ENCODE peak calls at places on chromosomes 1 and 21, in ten cellular contexts. G, A, H, F, R, Q, J, D, X and I are unnamed samples.
A peak's percentile ranks its signal among the peaks of the same experiment; 100 is the strongest.

GRCh38 chr1:202207292-202207691 is 13.7 kb downstream of the LGR6 start:
- DNase-seq in G (no peak), A (peak; percentile 69), H (no peak), F (no peak), R (no peak), Q (peak; percentile 85), J (no peak), D (peak; percentile 52), X (peak; percentile 76), I (no peak)

GRCh38 chr21:46121286-46122221 is 23.6 kb downstream of the COL6A2 start:
- DNase-seq in G (no peak), A (no peak), H (no peak), F (peak; percentile 7), R (no peak), Q (peak; percentile 64), J (no peak), D (no peak), X (no peak), I (no peak)

GRCh38 chr1:15296602-15297321 is 49.7 kb downstream of the FHAD1 start:
- DNase-seq in G (no peak), A (no peak), H (no peak), F (no peak), R (no peak), Q (no peak), J (no peak), D (no peak), X (no peak), I (peak; percentile 50)

GRCh38 chr1:12204140-12204539 is 25.7 kb upstream of the VPS13D start:
- DNase-seq in G (no peak), A (no peak), H (no peak), F (no peak), R (peak; percentile 24), Q (no peak), J (no peak), D (no peak), X (no peak), I (no peak)

GRCh38 chr1:46639547-46639946 is 22.9 kb upstream of the MOB3C start:
- DNase-seq in G (no peak), A (no peak), H (no peak), F (no peak), R (no peak), Q (no peak), J (no peak), D (no peak), X (no peak), I (peak; percentile 65)

GRCh38 chr1:11046270-11046566 is 821 bp downstream of the MASP2 start:
- DNase-seq in G (no peak), A (no peak), H (no peak), F (no peak), R (no peak), Q (no peak), J (no peak), D (peak; percentile 89), X (no peak), I (no peak)

GRCh38 chr21:43812139-43812821 is 22.9 kb downstream of the RRP1 start:
- DNase-seq in G (no peak), A (no peak), H (no peak), F (no peak), R (no peak), Q (no peak), J (peak; percentile 60), D (no peak), X (no peak), I (peak; percentile 79)

GRCh38 chr1:210428696-210429095 is 100.0 kb downstream of the HHAT start:
- DNase-seq in G (no peak), A (no peak), H (no peak), F (no peak), R (no peak), Q (no peak), J (no peak), D (no peak), X (no peak), I (no peak)

DNA sequence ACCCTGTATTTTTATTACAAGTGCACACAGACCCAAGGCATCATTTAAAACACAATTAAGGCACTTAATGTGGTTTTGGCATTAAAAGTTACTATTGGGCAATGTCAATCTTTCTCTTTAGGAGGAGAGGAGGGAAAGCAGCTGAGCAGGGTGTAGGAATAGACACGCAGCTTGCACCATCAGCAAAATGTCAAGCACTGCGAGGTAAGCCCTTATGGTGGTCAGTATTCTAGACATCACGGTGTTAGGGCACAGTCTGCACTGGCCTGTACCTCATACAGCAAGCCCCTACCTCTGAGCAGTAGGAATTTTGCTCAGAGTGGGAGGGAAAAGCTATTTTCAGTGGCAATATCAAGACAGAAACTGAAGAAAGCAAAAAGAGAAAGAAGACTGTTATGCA is 62.0 kb upstream of the ESRRG start:
- DNase-seq in G (no peak), A (no peak), H (no peak), F (no peak), R (no peak), Q (no peak), J (no peak), D (no peak), X (no peak), I (no peak)
- H3K27ac ChIP-seq in G (no peak overlapping the region), A (no peak overlapping the region), H (no peak overlapping the region), F (peak overlapping the region; percentile 85), R (no peak overlapping the region), Q (no peak overlapping the region), J (peak overlapping the region; percentile 70), D (no peak overlapping the region), X (no peak overlapping the region), I (no peak overlapping the region)

GRCh38 chr1:89287182-89288050 is 14.8 kb upstream of the GBP5 start:
- DNase-seq in G (no peak), A (no peak), H (no peak), F (no peak), R (no peak), Q (no peak), J (no peak), D (no peak), X (no peak), I (no peak)
- H3K27ac ChIP-seq in G (no peak overlapping the region), A (no peak overlapping the region), H (no peak overlapping the region), F (peak overlapping the region; percentile 39), R (peak overlapping the region; percentile 49), Q (peak overlapping the region; percentile 27), J (no peak overlapping the region), D (no peak overlapping the region), X (no peak overlapping the region), I (no peak overlapping the region)

GRCh38 chr1:52057876-52058275 is 1.8 kb downstream of the BTF3L4 start:
- DNase-seq in G (no peak), A (no peak), H (no peak), F (no peak), R (no peak), Q (no peak), J (no peak), D (no peak), X (no peak), I (no peak)
- H3K27ac ChIP-seq in G (no peak overlapping the region), A (no peak overlapping the region), H (peak overlapping the region; percentile 94), F (no peak overlapping the region), R (no peak overlapping the region), Q (peak overlapping the region; percentile 89), J (no peak overlapping the region), D (no peak overlapping the region), X (no peak overlapping the region), I (peak overlapping the region; percentile 9)

DNA sequence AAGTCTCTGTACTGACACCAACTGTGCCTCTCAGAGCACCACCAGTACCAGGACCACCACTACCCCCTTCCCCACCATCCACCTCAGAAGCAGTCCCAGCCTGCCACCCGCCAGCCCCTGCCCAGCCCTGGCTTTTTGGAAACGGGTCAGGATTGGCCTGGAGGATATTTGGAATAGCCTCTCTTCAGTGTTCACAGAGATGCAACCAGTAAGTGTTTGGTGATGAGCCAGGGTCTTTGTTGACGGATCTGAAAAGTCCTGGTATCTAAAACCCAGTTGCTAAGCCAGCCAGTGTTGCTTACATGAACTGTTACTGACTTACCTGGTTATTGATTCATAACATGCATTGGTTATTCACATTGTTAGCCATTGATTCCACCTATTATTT is 1.1 kb downstream of the C1orf56 start:
- DNase-seq in G (no peak), A (no peak), H (peak; percentile 43), F (no peak), R (no peak), Q (no peak), J (no peak), D (no peak), X (no peak), I (no peak)
- H3K27ac ChIP-seq in G (peak overlapping the region; percentile 39), A (no peak overlapping the region), H (no peak overlapping the region), F (peak overlapping the region; percentile 53), R (peak overlapping the region; percentile 53), Q (peak overlapping the region; percentile 98), J (peak overlapping the region; percentile 90), D (no peak overlapping the region), X (peak overlapping the region; percentile 75), I (no peak overlapping the region)

DNA sequence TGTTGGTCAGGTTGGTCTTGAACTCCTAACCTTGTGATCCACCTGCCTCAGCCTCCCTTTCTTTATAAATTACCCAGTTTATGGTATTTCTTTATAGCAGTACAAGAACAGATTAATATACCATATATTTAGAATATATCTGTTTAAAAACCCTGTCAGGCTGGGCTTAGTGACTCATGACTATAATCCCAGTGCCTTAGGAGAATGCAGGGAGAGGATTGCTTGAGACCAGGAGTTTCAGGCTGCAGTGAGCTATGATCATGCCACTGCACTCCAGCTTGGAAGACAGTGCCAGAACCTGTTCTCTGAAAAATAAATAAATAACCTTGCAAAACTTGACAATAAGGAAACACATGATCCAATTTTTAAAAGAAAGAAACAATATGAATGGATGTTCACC is 43.9 kb downstream of the ZNF684 start:
- DNase-seq in G (no peak), A (no peak), H (no peak), F (no peak), R (no peak), Q (no peak), J (no peak), D (no peak), X (no peak), I (peak; percentile 44)
- H3K27ac ChIP-seq in G (no peak overlapping the region), A (no peak overlapping the region), H (no peak overlapping the region), F (no peak overlapping the region), R (no peak overlapping the region), Q (no peak overlapping the region), J (no peak overlapping the region), D (no peak overlapping the region), X (no peak overlapping the region), I (no peak overlapping the region)

DNA sequence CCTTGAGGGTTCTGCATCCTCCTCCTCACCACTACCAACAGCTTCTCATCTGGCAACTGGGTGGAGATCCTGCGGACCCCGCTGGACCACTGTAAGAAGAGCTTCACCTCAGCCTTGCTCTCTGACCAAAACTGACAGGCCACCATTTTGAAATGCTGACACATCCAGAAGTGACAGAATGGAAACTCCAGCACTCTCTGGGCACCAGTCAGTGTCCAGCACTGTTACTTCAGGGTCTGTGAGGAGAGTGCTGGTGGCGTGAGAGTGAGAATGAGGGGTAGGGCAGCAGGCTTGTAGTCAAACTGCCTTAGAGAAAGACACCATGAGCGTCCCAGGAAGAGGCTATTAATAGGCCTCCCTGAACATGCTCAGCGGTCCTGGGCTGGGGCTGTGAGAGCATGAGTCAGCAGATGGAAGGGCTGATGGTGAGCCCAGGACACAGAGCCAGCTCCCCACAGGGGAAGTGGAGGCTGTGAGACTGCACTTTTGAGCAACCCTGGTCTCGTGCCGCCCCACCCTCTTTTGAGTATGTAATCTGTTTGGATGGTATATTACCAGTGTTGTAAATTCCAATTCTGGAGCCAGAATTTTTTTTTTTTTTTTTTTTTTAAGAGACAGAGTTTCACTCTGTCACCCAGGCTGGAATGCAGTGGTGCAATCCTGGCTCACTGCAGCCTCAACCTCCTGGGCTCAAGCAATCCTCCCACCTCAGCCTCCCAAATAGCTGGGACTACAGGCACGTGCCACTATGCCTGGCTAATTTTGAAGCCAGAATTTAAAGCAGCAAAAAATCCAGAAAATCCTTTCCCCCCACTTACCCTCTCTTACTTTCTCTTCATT is 34.4 kb upstream of the SLC30A1 start:
- DNase-seq in G (peak; percentile 75), A (peak; percentile 85), H (peak; percentile 88), F (peak; percentile 76), R (no peak), Q (peak; percentile 97), J (peak; percentile 68), D (peak; percentile 57), X (peak; percentile 96), I (peak; percentile 67)
- H3K27ac ChIP-seq in G (peak overlapping the region; percentile 89), A (peak overlapping the region; percentile 63), H (peak overlapping the region; percentile 96), F (peak overlapping the region; percentile 51), R (peak overlapping the region; percentile 61), Q (peak overlapping the region; percentile 69), J (peak overlapping the region; percentile 63), D (no peak overlapping the region), X (peak overlapping the region; percentile 85), I (no peak overlapping the region)

GRCh38 chr1:192578144-192578909 is 2.8 kb downstream of the RGS1 start:
- DNase-seq in G (no peak), A (no peak), H (no peak), F (no peak), R (no peak), Q (no peak), J (no peak), D (no peak), X (no peak), I (no peak)
- H3K27ac ChIP-seq in G (no peak overlapping the region), A (no peak overlapping the region), H (no peak overlapping the region), F (no peak overlapping the region), R (no peak overlapping the region), Q (no peak overlapping the region), J (no peak overlapping the region), D (no peak overlapping the region), X (no peak overlapping the region), I (no peak overlapping the region)